ENCODE peak calls at places on chromosomes 7 and 10, in six cellular contexts. S is mesothelial cell of epicardium, M is frontal cortex, L is colonic mucosa, B is Calu3, J is progenitor cell of endocrine pancreas. Z is an unnamed sample.

GRCh38 chr7:120933475-120933874 is 17.1 kb upstream of the ING3 start:
- DNase-seq in S (no peak), M (no peak), L (no peak), B (no peak), J (no peak), Z (no peak)

GRCh38 chr7:36192877-36193276 is 39.8 kb downstream of the EEPD1 start:
- DNase-seq in S (no peak), M (no peak), L (no peak), B (no peak), J (no peak), Z (no peak)

GRCh38 chr7:95840953-95841950 is 68.9 kb downstream of the DYNC1I1 start:
- DNase-seq in S (no peak), M (no peak), L (no peak), B (no peak), J (no peak), Z (no peak)

GRCh38 chr10:29646238-29646902 is 11.6 kb upstream of the SVIL start:
- DNase-seq in S (no peak), M (no peak), L (no peak), B (no peak), J (no peak), Z (no peak)

GRCh38 chr10:18202600-18203150 is 62.5 kb downstream of the CACNB2 start:
- DNase-seq in S (no peak), M (no peak), L (no peak), B (no peak), J (no peak), Z (no peak)

GRCh38 chr7:33727415-33727814 is 177.9 kb upstream of the BMPER start:
- DNase-seq in S (no peak), M (no peak), L (no peak), B (no peak), J (no peak), Z (no peak)

GRCh38 chr10:28177944-28178637 is 124.8 kb downstream of the MPP7 start:
- DNase-seq in S (no peak), M (no peak), L (no peak), B (no peak), J (no peak), Z (no peak)

GRCh38 chr7:52715701-52716100 is 319.7 kb upstream of the POM121L12 start:
- DNase-seq in S (no peak), M (no peak), L (no peak), B (no peak), J (no peak), Z (no peak)

GRCh38 chr10:79249156-79250121 is 97.8 kb upstream of the PPIF start:
- DNase-seq in S (no peak), M (no peak), L (no peak), B (no peak), J (no peak), Z (no peak)

GRCh38 chr10:6279540-6280267 is 77.0 kb downstream of the PFKFB3 start:
- DNase-seq in S (no peak), M (no peak), L (no peak), B (peak), J (peak), Z (no peak)

GRCh38 chr10:62341419-62341818 is 32.8 kb upstream of the ZNF365 start:
- DNase-seq in S (no peak), M (no peak), L (no peak), B (no peak), J (no peak), Z (no peak)

GRCh38 chr7:40720401-40720800 is 585.6 kb downstream of the SUGCT start:
- DNase-seq in S (no peak), M (no peak), L (no peak), B (no peak), J (no peak), Z (no peak)

GRCh38 chr7:26860361-26860760 is 4.0 kb downstream of the SKAP2 start:
- DNase-seq in S (no peak), M (no peak), L (peak), B (peak), J (no peak), Z (no peak)

GRCh38 chr7:949021-949934 is 5.2 kb downstream of the ADAP1 start:
- DNase-seq in S (no peak), M (no peak), L (no peak), B (peak), J (no peak), Z (no peak)

GRCh38 chr7:84722734-84723133 is 464.1 kb downstream of the SEMA3D start:
- DNase-seq in S (no peak), M (no peak), L (no peak), B (no peak), J (no peak), Z (no peak)

GRCh38 chr7:130293521-130293920 is 560 bp downstream of the CPA4 start:
- DNase-seq in S (no peak), M (no peak), L (no peak), B (no peak), J (no peak), Z (peak)

GRCh38 chr7:70583965-70584883 is 547.7 kb upstream of the GALNT17 start:
- DNase-seq in S (no peak), M (no peak), L (no peak), B (no peak), J (no peak), Z (no peak)

GRCh38 chr7:119783799-119784198 is 489.2 kb upstream of the KCND2 start:
- DNase-seq in S (peak), M (no peak), L (no peak), B (no peak), J (no peak), Z (no peak)

GRCh38 chr7:130151591-130152269 is 53.5 kb downstream of the TMEM209 start:
- DNase-seq in S (no peak), M (no peak), L (no peak), B (no peak), J (no peak), Z (peak)

GRCh38 chr10:5952731-5953385 is 24.5 kb downstream of the IL15RA start:
- DNase-seq in S (no peak), M (no peak), L (no peak), B (no peak), J (no peak), Z (peak)

GRCh38 chr7:100694196-100694745 is at the start of gene GIGYF1:
- DNase-seq in S (peak), M (peak), L (peak), B (peak), J (no peak), Z (peak)

GRCh38 chr7:106329971-106330733 is 45.4 kb upstream of the NAMPT start:
- DNase-seq in S (no peak), M (no peak), L (no peak), B (peak), J (no peak), Z (no peak)

GRCh38 chr10:103276941-103277712 is at the start of gene INA:
- DNase-seq in S (peak), M (peak), L (no peak), B (peak), J (peak), Z (no peak)

Z was measured in mesenteric fat pad.